ENCODE peak calls at places on chromosome 5, in six cellular contexts. M, Z, A, U, G and X are unnamed samples.

GRCh38 chr5:136655429-136655828 is 290.1 kb upstream of the TRPC7 start:
- DNase-seq in G (no peak), M (no peak), Z (no peak), U (no peak), A (no peak), X (no peak)

GRCh38 chr5:61701877-61702602 is 370.0 kb downstream of the ZSWIM6 start:
- DNase-seq in M (no peak), G (no peak), U (no peak), Z (no peak), A (no peak), X (no peak)

GRCh38 chr5:93677344-93678021 is 63.9 kb downstream of the POU5F2 start:
- DNase-seq in U (peak; percentile 70), G (no peak), M (peak; percentile 94), Z (no peak), A (peak; percentile 8), X (no peak)

GRCh38 chr5:912356-913091 is 19.8 kb downstream of the TRIP13 start:
- DNase-seq in Z (peak; percentile 87), A (no peak), U (peak; percentile 53), G (no peak), M (peak; percentile 91), X (peak; percentile 74)

GRCh38 chr5:105132578-105132977 is 1570.0 kb upstream of the NUDT12 start:
- DNase-seq in G (no peak), U (no peak), M (no peak), Z (no peak), A (no peak), X (no peak)

GRCh38 chr5:155193018-155193417 is 179.5 kb downstream of the KIF4B start:
- DNase-seq in A (peak; percentile 55), G (no peak), U (no peak), M (no peak), Z (no peak), X (no peak)

GRCh38 chr5:96229173-96229572 is 203.9 kb downstream of the PCSK1 start:
- DNase-seq in G (no peak), M (no peak), A (no peak), U (no peak), Z (no peak), X (no peak)

GRCh38 chr5:56200856-56201638 is 32.1 kb downstream of the ANKRD55 start:
- DNase-seq in U (peak; percentile 76), M (peak; percentile 91), Z (peak; percentile 62), G (no peak), A (peak; percentile 62), X (peak; percentile 63)

GRCh38 chr5:178436326-178436940 is 153.8 kb downstream of the COL23A1 start:
- DNase-seq in U (no peak), G (no peak), A (no peak), M (no peak), Z (no peak), X (no peak)

GRCh38 chr5:107058239-107058638 is 612.5 kb downstream of the EFNA5 start:
- DNase-seq in M (no peak), A (no peak), Z (no peak), G (no peak), U (no peak), X (no peak)

GRCh38 chr5:126811515-126812198 is 34.7 kb downstream of the LMNB1 start:
- DNase-seq in A (no peak), Z (peak; percentile 67), M (peak; percentile 82), U (no peak), G (no peak), X (no peak)

GRCh38 chr5:175520321-175520720 is 42.0 kb downstream of the SFXN1 start:
- DNase-seq in Z (peak; percentile 22), M (no peak), A (no peak), G (no peak), U (no peak), X (no peak)

GRCh38 chr5:125508225-125508624 is 761.8 kb upstream of the ZNF608 start:
- DNase-seq in M (no peak), Z (no peak), G (no peak), U (no peak), A (no peak), X (no peak)

GRCh38 chr5:52674815-52675545 is 112.7 kb upstream of the ITGA1 start:
- DNase-seq in A (no peak), M (peak; percentile 54), Z (no peak), G (no peak), U (no peak), X (no peak)

GRCh38 chr5:158869092-158869491 is 230.6 kb downstream of the EBF1 start:
- DNase-seq in M (no peak), Z (no peak), A (no peak), U (no peak), G (no peak), X (no peak)

GRCh38 chr5:176172246-176172645 is 66.0 kb upstream of the SIMC1 start:
- DNase-seq in U (no peak), A (no peak), Z (no peak), M (no peak), G (no peak), X (no peak)

GRCh38 chr5:102596113-102596512 is 97.3 kb upstream of the SLCO6A1 start:
- DNase-seq in G (no peak), M (no peak), U (no peak), A (no peak), Z (no peak), X (no peak)

GRCh38 chr5:4306029-4306428 is 710.4 kb downstream of the IRX1 start:
- DNase-seq in G (no peak), Z (no peak), A (no peak), M (no peak), U (no peak), X (no peak)

GRCh38 chr5:98977723-98978122 is 48.9 kb upstream of the CHD1 start:
- DNase-seq in M (no peak), G (no peak), Z (no peak), A (no peak), U (peak; percentile 93), X (no peak)

GRCh38 chr5:50969207-50970145 is 303.0 kb downstream of the PARP8 start:
- DNase-seq in G (no peak), Z (no peak), A (no peak), U (no peak), M (no peak), X (no peak)

DNA sequence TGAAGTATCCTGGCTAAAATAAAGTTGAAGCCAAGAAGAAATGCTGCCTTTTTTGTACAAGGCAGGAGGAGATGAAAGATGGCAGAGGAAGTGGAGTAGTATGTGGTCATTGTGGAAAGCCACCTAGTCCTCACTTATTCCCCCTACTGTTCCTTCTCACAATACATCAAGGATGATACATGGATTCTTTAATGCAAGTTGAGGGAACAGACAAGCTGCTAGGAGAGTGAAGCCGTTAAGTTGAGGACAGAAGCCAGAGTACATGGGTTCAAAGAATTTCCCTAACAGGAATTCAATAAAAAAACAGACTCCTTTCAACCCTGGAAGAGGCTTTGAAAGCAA is 73.8 kb downstream of the MRPS27 start:
- DNase-seq in U (no peak), G (no peak), M (no peak), Z (no peak), A (no peak), X (no peak)
- H3K4me1 ChIP-seq in U (peaks cover 30% of the 10 kb centered on the region), G (peaks cover 52% of the 10 kb centered on the region), M (peaks cover 45% of the 10 kb centered on the region), Z (no peaks in the 10 kb centered on the region), A (peaks cover 54% of the 10 kb centered on the region), X (peaks cover 7% of the 10 kb centered on the region)

DNA sequence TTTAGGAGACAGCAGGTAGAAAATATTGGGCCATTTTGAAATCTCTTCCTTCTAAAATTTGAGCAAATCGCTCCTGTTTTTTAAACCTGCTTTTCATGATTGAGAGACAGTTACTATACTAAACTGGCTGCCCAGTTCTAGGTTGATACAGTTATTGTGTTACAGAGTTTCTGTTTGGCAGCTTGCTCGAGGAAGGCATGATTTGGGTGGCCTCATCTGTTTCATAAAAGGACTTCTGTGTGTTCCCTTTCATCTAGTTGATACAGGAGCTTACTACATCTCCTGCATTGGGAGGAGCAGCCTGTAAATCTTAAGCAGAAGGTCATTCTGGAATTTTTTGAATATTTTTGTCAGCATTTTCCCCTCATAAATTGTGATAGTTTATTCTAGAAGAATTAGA is 14.2 kb downstream of the HSPA4 start:
- DNase-seq in Z (no peak), A (no peak), G (no peak), U (no peak), M (no peak), X (no peak)
- H3K27ac ChIP-seq in Z (no peak overlapping the region), A (no peak overlapping the region), G (peak overlapping the region; percentile 62), U (no peak overlapping the region), M (peak overlapping the region; percentile 86), X (no peak overlapping the region)

GRCh38 chr5:66889524-66889923 is 293.3 kb downstream of the MAST4 start:
- DNase-seq in A (no peak), Z (no peak), M (no peak), U (no peak), G (no peak), X (no peak)
- H3K4me3 ChIP-seq in A (peak overlapping the region; percentile 5), Z (no peak overlapping the region), M (no peak overlapping the region), U (no peak overlapping the region), G (no peak overlapping the region), X (no peak overlapping the region)

GRCh38 chr5:148860599-148860998 is 34.2 kb downstream of the ADRB2 start:
- DNase-seq in M (no peak), Z (no peak), U (no peak), G (no peak), A (no peak), X (no peak)
- H3K4me1 ChIP-seq in M (peaks cover 12% of the 10 kb centered on the region), Z (peaks cover 23% of the 10 kb centered on the region), U (peaks cover 7% of the 10 kb centered on the region), G (peaks cover 13% of the 10 kb centered on the region), A (peaks cover 47% of the 10 kb centered on the region), X (peaks cover 37% of the 10 kb centered on the region)

GRCh38 chr5:80967500-80968181 is 7.5 kb downstream of the RASGRF2 start:
- DNase-seq in M (peak; percentile 80), A (peak; percentile 25), Z (no peak), G (no peak), U (no peak), X (no peak)
- H3K27ac ChIP-seq in M (no peak overlapping the region), A (peak overlapping the region; percentile 45), Z (no peak overlapping the region), G (peak overlapping the region; percentile 8), U (no peak overlapping the region), X (no peak overlapping the region)

DNA sequence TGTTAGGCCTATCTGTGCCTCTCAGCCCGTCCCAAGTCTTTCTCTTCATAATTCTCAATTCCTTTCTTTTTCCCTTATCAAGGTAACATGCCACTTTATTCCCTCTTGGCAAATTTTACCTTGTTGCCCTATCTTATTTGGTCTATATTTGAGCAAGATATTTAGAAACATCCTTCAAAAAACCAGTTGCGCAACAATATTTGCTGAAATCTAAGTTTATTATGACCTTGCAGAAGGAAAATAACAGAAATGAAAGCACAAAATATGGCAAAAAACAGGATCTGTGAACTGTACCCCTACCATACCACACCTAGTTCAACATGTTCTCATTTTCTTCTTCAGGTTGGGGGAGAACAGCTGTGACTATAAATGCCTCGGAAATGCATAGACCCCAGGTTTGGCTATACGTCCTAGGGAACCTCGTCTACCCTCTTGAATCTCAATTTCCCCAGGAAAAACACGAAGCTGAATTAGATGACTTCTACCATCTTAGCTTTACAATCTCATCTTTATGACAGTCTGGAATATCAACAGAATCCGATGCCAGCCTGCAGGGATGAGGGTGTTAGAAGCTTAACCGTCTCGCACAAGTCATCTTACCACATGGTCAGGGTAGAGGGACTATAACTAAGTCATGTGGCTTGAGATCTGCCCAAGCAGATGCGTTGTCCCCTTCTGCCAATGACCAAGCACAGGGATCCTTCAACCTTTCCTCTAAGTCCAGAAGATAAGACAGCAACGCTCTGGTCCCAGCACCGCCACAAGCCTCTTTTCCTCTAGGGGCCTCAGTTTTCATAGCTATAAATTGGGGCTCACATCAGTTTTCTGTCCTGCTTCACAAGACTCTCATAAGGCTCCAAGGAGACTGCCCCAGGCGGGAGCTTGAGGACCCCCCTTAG is 1.3 kb downstream of the LCP2 start:
- DNase-seq in G (no peak), U (no peak), Z (no peak), M (no peak), A (no peak), X (no peak)
- H3K4me3 ChIP-seq in G (peak overlapping the region; percentile 26), U (peak overlapping the region; percentile 45), Z (peak overlapping the region; percentile 97), M (no peak overlapping the region), A (peak overlapping the region; percentile 56), X (peak overlapping the region; percentile 100)